ENCODE peak calls at places on chromosomes 5 and 9, in ten cellular contexts. I, N, E, X, S, T, R, O, G and K are unnamed samples.
A peak's percentile ranks its signal among the peaks of the same experiment; 100 is the strongest.

GRCh38 chr9:135566552-135566951 is 5.0 kb downstream of the PAEP start:
- DNase-seq in I (no peak), N (no peak), E (no peak), X (no peak), S (no peak), T (no peak), R (no peak), O (no peak), G (no peak), K (no peak)

GRCh38 chr9:112059145-112059979 is 115.7 kb downstream of the SUSD1 start:
- DNase-seq in I (no peak), N (no peak), E (no peak), X (no peak), S (no peak), T (no peak), R (no peak), O (no peak), G (no peak), K (no peak)

GRCh38 chr5:34582364-34582763 is 73.8 kb upstream of the RAI14 start:
- DNase-seq in I (no peak), N (no peak), E (no peak), X (no peak), S (no peak), T (no peak), R (no peak), O (no peak), G (no peak), K (no peak)

GRCh38 chr5:36662291-36662851 is 56.0 kb downstream of the SLC1A3 start:
- DNase-seq in I (peak; percentile 34), N (no peak), E (no peak), X (no peak), S (no peak), T (no peak), R (no peak), O (no peak), G (no peak), K (no peak)

GRCh38 chr5:139004374-139005307 is 129.5 kb upstream of the LRRTM2 start:
- DNase-seq in I (no peak), N (no peak), E (no peak), X (no peak), S (no peak), T (no peak), R (no peak), O (no peak), G (no peak), K (no peak)

GRCh38 chr5:169938439-169938838 is 41.9 kb downstream of the INSYN2B start:
- DNase-seq in I (no peak), N (no peak), E (no peak), X (no peak), S (no peak), T (no peak), R (no peak), O (no peak), G (no peak), K (no peak)

GRCh38 chr9:85900504-85901201 is 40.3 kb upstream of the NAA35 start:
- DNase-seq in I (no peak), N (peak; percentile 37), E (no peak), X (peak; percentile 48), S (no peak), T (peak; percentile 60), R (no peak), O (no peak), G (peak; percentile 52), K (peak; percentile 6)

GRCh38 chr9:6096821-6097220 is 81.4 kb upstream of the RANBP6 start:
- DNase-seq in I (no peak), N (no peak), E (no peak), X (no peak), S (no peak), T (no peak), R (no peak), O (no peak), G (no peak), K (no peak)

GRCh38 chr9:130688070-130688469 is 5.5 kb upstream of the EXOSC2 start:
- DNase-seq in I (no peak), N (no peak), E (no peak), X (no peak), S (no peak), T (no peak), R (no peak), O (no peak), G (no peak), K (no peak)

GRCh38 chr5:143968071-143968878 is 156.3 kb downstream of the HMHB1 start:
- DNase-seq in I (no peak), N (peak; percentile 44), E (peak; percentile 34), X (peak; percentile 9), S (no peak), T (peak; percentile 6), R (no peak), O (no peak), G (no peak), K (no peak)

GRCh38 chr9:7237473-7238243 is 479.9 kb downstream of the KDM4C start:
- DNase-seq in I (no peak), N (no peak), E (no peak), X (no peak), S (no peak), T (no peak), R (no peak), O (no peak), G (no peak), K (no peak)

GRCh38 chr5:61801174-61801573 is 469.1 kb downstream of the ZSWIM6 start:
- DNase-seq in I (no peak), N (no peak), E (no peak), X (no peak), S (no peak), T (no peak), R (no peak), O (no peak), G (no peak), K (no peak)

GRCh38 chr5:97936246-97936645 is 753.2 kb upstream of the RIOK2 start:
- DNase-seq in I (no peak), N (no peak), E (no peak), X (no peak), S (no peak), T (no peak), R (no peak), O (no peak), G (no peak), K (no peak)

GRCh38 chr5:84729326-84729725 is 344.6 kb upstream of the EDIL3 start:
- DNase-seq in I (peak; percentile 9), N (no peak), E (no peak), X (no peak), S (no peak), T (no peak), R (no peak), O (no peak), G (no peak), K (no peak)

GRCh38 chr5:35223777-35224395 is 6.4 kb downstream of the PRLR start:
- DNase-seq in I (no peak), N (no peak), E (no peak), X (no peak), S (no peak), T (no peak), R (no peak), O (no peak), G (no peak), K (no peak)

GRCh38 chr5:143025376-143025775 is 255.2 kb downstream of the ARHGAP26 start:
- DNase-seq in I (no peak), N (no peak), E (no peak), X (no peak), S (no peak), T (no peak), R (no peak), O (no peak), G (no peak), K (no peak)

GRCh38 chr5:176620333-176620981 is 9.9 kb downstream of the SNCB start:
- DNase-seq in I (no peak), N (no peak), E (no peak), X (no peak), S (no peak), T (no peak), R (peak; percentile 27), O (no peak), G (no peak), K (no peak)

GRCh38 chr9:89207026-89207425 is 28.4 kb upstream of the SHC3 start:
- DNase-seq in I (no peak), N (no peak), E (no peak), X (no peak), S (no peak), T (no peak), R (no peak), O (no peak), G (no peak), K (no peak)

GRCh38 chr9:97293207-97293721 is 14.2 kb upstream of the CCDC180 start:
- DNase-seq in I (no peak), N (no peak), E (peak; percentile 24), X (no peak), S (no peak), T (no peak), R (no peak), O (no peak), G (no peak), K (no peak)

GRCh38 chr5:156402387-156402921 is 75.5 kb downstream of the SGCD start:
- DNase-seq in I (peak; percentile 18), N (peak; percentile 78), E (no peak), X (no peak), S (no peak), T (peak; percentile 78), R (no peak), O (no peak), G (peak; percentile 45), K (no peak)

GRCh38 chr9:132898043-132898442 is 19.3 kb downstream of the SPACA9 start:
- DNase-seq in I (no peak), N (no peak), E (no peak), X (no peak), S (no peak), T (no peak), R (no peak), O (no peak), G (no peak), K (no peak)

GRCh38 chr9:99259231-99259918 is 37.3 kb downstream of the SEC61B start:
- DNase-seq in I (peak; percentile 83), N (no peak), E (peak; percentile 59), X (no peak), S (no peak), T (peak; percentile 73), R (no peak), O (peak; percentile 57), G (no peak), K (no peak)

GRCh38 chr9:20319641-20320337 is 302.5 kb downstream of the MLLT3 start:
- DNase-seq in I (no peak), N (no peak), E (peak; percentile 35), X (peak; percentile 45), S (no peak), T (peak; percentile 48), R (no peak), O (no peak), G (no peak), K (no peak)

GRCh38 chr5:168991991-168992390 is 308.9 kb downstream of the SLIT3 start:
- DNase-seq in I (no peak), N (no peak), E (no peak), X (no peak), S (no peak), T (no peak), R (no peak), O (no peak), G (no peak), K (no peak)

GRCh38 chr9:4781408-4781807 is 11.3 kb upstream of the RCL1 start:
- DNase-seq in I (no peak), N (no peak), E (no peak), X (no peak), S (no peak), T (no peak), R (no peak), O (no peak), G (no peak), K (no peak)

GRCh38 chr5:77643654-77644404 is 5.3 kb upstream of the OTP start:
- DNase-seq in I (no peak), N (peak; percentile 37), E (no peak), X (no peak), S (no peak), T (no peak), R (no peak), O (no peak), G (no peak), K (no peak)